ENCODE peak calls at places on chromosomes 2 and 18, in four cellular contexts. B is type B pancreatic cell, E is Peyer's patch, P is HFFc6. J is an unnamed sample.

GRCh38 chr2:38467768-38468463 is 90.8 kb upstream of the ATL2 start:
- DNase-seq in B (no peak), E (no peak), P (no peak), J (no peak)

GRCh38 chr2:28753043-28753683 is 1.5 kb downstream of the PPP1CB start:
- DNase-seq in B (no peak), E (peak; percentile 87), P (peak; percentile 58), J (peak; percentile 72)

GRCh38 chr2:25587361-25587760 is 86.0 kb downstream of the DTNB start:
- DNase-seq in B (no peak), E (no peak), P (peak; percentile 51), J (no peak)

GRCh38 chr2:241849616-241850543 is 8.8 kb downstream of the PDCD1 start:
- DNase-seq in B (peak; percentile 67), E (no peak), P (no peak), J (no peak)

GRCh38 chr2:3476386-3477033 is 42.8 kb downstream of the ADI1 start:
- DNase-seq in B (no peak), E (no peak), P (peak; percentile 30), J (no peak)

GRCh38 chr2:232349546-232349945 is 29.0 kb upstream of the ALPP start:
- DNase-seq in B (no peak), E (no peak), P (no peak), J (no peak)

GRCh38 chr18:63730788-63731187 is 28.0 kb downstream of the SERPINB11 start:
- DNase-seq in B (no peak), E (no peak), P (no peak), J (no peak)

GRCh38 chr2:239247401-239248245 is 153.2 kb downstream of the HDAC4 start:
- DNase-seq in B (no peak), E (peak; percentile 49), P (no peak), J (no peak)

GRCh38 chr2:40448476-40449079 is 3.3 kb downstream of the SLC8A1 start:
- DNase-seq in B (no peak), E (peak; percentile 52), P (peak; percentile 46), J (no peak)

GRCh38 chr2:162490052-162490717 is 146.3 kb downstream of the GCA start:
- DNase-seq in B (no peak), E (no peak), P (no peak), J (no peak)

GRCh38 chr18:33584845-33585775 is 7.1 kb downstream of the ASXL3 start:
- DNase-seq in B (no peak), E (no peak), P (no peak), J (no peak)

GRCh38 chr2:226903179-226903578 is 67.3 kb downstream of the RHBDD1 start:
- DNase-seq in B (no peak), E (no peak), P (peak; percentile 82), J (no peak)

GRCh38 chr2:237475704-237476107 is 11.3 kb upstream of the MLPH start:
- DNase-seq in B (no peak), E (no peak), P (peak; percentile 73), J (peak; percentile 50)

GRCh38 chr2:231800493-231801091 is 14.3 kb downstream of the COPS7B start:
- DNase-seq in B (no peak), E (peak; percentile 54), P (peak; percentile 37), J (no peak)

GRCh38 chr2:225495706-225496105 is 96.2 kb downstream of the NYAP2 start:
- DNase-seq in B (no peak), E (no peak), P (no peak), J (no peak)

GRCh38 chr2:125656190-125656589 is 999.8 kb upstream of the GYPC start:
- DNase-seq in B (no peak), E (no peak), P (no peak), J (no peak)
- TF ChIP-seq CTCF in B (peak; percentile 30), E (no peak), P (no peak), J (no peak)

GRCh38 chr2:61368687-61369665 is 101.9 kb downstream of the USP34 start:
- DNase-seq in B (no peak), E (no peak), P (no peak), J (no peak)
- TF ChIP-seq CTCF in B (no peak), E (peak; percentile 6), P (no peak), J (no peak)

DNA sequence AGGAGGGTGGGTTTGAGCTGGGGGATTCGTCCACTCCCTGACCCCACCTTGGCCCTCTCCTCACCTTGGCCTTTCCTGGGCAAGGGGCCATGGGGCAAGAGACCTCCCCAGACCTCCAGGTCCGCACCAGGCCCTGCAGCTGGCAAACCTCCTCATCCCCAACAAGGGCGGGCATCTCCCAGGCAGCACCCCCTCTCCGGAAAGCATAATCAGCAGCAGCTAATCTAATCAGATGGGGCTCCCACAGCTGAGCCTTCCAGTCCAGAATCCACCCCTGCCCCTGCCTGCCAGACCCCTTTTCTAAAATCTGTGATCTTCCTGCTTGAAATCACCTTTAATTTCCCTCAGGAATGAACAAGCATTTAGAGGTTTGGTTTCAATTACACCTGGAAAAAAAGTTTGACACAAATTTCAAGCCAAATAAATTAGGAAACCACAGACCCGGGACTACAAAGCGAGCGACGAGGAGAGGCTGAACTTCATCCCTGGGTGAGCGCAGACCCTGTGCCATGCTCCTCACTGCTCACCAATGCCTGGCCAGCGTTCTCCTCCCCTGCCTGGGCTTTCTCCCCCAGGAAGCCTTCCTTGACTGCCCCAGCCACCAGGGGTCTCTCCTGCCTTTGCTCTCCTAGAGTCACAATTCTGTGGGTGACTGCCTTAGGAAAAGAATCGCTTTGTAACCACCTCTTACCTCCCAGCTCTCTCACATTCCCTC is 143.0 kb upstream of the MYCN start:
- DNase-seq in B (no peak), E (no peak), P (no peak), J (no peak)
- TF ChIP-seq CTCF in B (peak; percentile 51), E (no peak), P (no peak), J (no peak)

DNA sequence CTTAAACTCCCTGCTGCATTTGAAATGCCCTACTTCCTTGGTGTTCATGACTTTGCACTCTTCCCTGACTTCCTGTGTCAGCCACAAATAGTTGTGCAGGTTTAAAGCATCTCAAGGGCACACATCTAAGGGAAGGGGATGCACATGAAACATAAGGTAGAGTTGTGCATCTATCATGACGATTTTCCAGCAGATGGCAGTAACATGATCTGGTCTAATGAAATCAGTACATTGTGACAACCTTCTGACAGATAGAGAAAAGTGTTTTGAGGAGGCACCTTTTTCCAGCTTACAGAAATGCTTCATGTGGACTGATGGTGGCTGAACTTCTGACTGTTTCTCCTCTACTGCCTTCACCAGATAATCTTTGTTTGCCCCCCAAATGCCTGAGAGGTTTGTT is 238.9 kb downstream of the XIRP2 start:
- DNase-seq in B (no peak), E (no peak), P (peak; percentile 27), J (no peak)
- TF ChIP-seq CTCF in B (peak; percentile 22), E (no peak), P (peak; percentile 70), J (no peak)

DNA sequence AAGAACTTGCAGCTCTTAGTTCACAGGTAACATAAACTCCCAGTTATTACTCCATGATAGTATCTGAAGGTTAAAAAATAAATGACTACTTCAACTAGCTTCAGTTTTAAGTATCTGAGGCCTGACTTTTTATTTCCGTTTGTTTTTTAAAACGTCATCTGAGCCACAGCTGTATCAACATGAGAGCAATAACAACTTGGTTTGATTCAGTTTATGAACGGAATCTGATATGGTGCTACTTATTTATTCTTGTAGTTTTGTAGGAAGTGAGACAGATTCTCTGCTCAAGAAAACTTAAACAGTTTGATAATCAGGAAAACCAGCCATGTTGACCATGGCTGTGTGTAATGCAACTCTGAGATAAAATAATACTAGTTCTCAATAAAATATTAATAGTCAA is 34.9 kb downstream of the NAB1 start:
- DNase-seq in B (no peak), E (no peak), P (no peak), J (no peak)
- TF ChIP-seq CTCF in B (no peak), E (no peak), P (no peak), J (no peak)

DNA sequence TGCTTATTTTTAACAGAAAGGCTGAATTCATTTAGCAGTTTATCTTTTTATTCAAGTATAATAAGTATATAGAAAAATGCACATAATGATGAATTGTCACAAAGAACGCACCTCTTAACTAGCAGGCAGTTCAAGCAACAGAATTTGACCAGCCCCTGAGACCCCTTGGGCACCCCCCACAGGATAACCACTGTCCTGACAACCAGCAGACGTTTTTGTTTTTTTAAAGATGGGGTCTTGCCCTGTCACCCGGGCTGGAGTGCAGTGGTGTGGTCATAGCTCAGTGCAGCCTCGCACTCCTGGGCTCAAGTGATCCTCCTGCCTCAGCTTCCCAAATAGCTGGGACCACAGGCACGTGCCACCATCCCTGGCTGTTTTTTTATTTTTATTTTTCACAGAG is 14.0 kb downstream of the PRELID3A start:
- DNase-seq in B (no peak), E (no peak), P (no peak), J (no peak)
- TF ChIP-seq CTCF in B (no peak), E (no peak), P (no peak), J (no peak)

GRCh38 chr2:19158211-19158610 is 200.2 kb downstream of the OSR1 start:
- DNase-seq in B (no peak), E (no peak), P (no peak), J (no peak)
- TF ChIP-seq CTCF in B (no peak), E (no peak), P (no peak), J (no peak)

GRCh38 chr18:37711990-37712389 is 146.4 kb upstream of the CELF4 start:
- DNase-seq in B (no peak), E (no peak), P (no peak), J (no peak)
- TF ChIP-seq CTCF in B (no peak), E (no peak), P (no peak), J (no peak)

DNA sequence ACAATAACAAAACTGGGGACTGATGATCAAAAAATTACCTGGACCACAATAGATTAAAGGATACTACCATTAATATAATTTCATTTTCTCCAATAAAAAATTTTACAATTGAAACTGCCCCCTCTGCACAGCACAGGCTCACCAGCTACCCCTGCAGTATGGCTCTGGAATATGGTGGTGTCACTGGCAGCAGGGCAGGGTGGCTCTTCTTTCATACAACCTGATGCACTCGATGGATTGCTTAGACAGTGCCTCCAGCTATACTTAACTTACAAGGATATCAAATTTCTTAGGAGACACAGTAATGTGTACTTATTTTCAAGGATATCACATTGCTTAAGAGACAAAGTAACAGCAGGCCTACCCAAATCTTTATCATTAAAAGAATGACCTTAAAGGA is 124.0 kb downstream of the PRELID3A start:
- DNase-seq in B (no peak), E (no peak), P (peak; percentile 17), J (no peak)
- TF ChIP-seq CTCF in B (peak; percentile 27), E (no peak), P (peak; percentile 37), J (no peak)

DNA sequence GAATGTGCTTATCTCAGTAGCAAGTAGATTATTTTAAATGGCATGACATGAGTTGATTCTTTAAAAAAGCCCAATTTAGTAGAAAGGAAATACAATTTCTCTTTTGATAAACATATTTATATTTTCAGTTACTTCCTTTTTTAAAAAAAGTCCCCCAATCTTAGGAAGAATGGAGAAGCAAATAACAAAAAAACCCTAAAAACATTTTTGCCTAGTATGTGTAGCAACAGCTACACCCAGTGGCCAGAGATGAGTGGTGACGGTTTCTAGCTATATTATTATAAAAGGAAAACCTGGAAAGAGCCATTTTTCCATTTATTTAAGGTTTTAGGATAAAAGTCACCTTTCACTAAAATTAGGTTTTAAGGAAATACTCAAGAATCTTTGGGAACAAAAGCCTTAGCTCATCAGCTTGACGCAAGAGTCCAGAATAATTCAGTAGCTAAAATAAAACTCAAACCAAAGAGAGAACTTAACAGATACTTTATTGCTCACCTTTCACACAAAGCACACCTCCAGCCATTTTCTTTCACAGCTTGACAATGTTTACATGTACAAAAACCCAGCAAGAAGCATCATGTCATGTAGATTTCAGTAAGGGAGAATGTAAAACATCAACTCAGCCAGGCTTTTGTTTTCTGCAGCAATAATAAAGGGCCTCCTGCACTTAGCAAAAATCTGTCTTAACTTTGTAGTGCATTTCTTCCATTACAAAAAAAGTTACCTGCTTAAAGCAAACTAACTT is 15.7 kb downstream of the FAM98A start:
- DNase-seq in B (no peak), E (peak; percentile 63), P (peak; percentile 39), J (no peak)
- TF ChIP-seq CTCF in B (peak; percentile 93), E (peak; percentile 74), P (peak; percentile 94), J (peak; percentile 52)

J was measured in mucosa of descending colon.